ENCODE peak calls at places on chromosome 17, in five cellular contexts. Z, V, W, B and E are unnamed samples.

GRCh38 chr17:38636054-38636453 is 30.3 kb upstream of the SRCIN1 start:
- DNase-seq in V (no peak), B (peak), W (no peak), Z (no peak), E (no peak)

GRCh38 chr17:19534562-19535149 is 1.0 kb downstream of the SLC47A1 start:
- DNase-seq in W (no peak), Z (no peak), B (no peak), V (no peak), E (no peak)

GRCh38 chr17:29677139-29677834 is 54.6 kb upstream of the CORO6 start:
- DNase-seq in V (peak), Z (no peak), B (no peak), W (no peak), E (no peak)

GRCh38 chr17:31053076-31053475 is 41.7 kb upstream of the NF1 start:
- DNase-seq in Z (no peak), V (no peak), W (no peak), B (no peak), E (no peak)

GRCh38 chr17:62720126-62720850 is 87.8 kb downstream of the MARCHF10 start:
- DNase-seq in Z (no peak), W (peak), V (no peak), B (no peak), E (no peak)

GRCh38 chr17:74190154-74190553 is 13.3 kb upstream of the RPL38 start:
- DNase-seq in V (peak), B (no peak), Z (no peak), W (peak), E (no peak)

GRCh38 chr17:65987988-65988387 is 203.9 kb downstream of the CEP112 start:
- DNase-seq in V (peak), Z (no peak), W (peak), B (no peak), E (no peak)

GRCh38 chr17:70239391-70239826 is 70.1 kb downstream of the KCNJ2 start:
- DNase-seq in Z (no peak), W (no peak), B (no peak), V (no peak), E (no peak)

GRCh38 chr17:57519800-57520199 is 225.3 kb downstream of the CCDC182 start:
- DNase-seq in B (no peak), Z (no peak), W (no peak), V (no peak), E (no peak)

GRCh38 chr17:42407289-42407836 is 15.7 kb downstream of the CAVIN1 start:
- DNase-seq in Z (no peak), V (peak), W (peak), B (peak), E (no peak)

GRCh38 chr17:18328643-18329204 is 13.6 kb downstream of the SMCR8 start:
- DNase-seq in V (no peak), Z (no peak), W (no peak), B (no peak), E (no peak)

GRCh38 chr17:79087428-79088143 is 13.0 kb downstream of the ENGASE start:
- DNase-seq in Z (no peak), B (peak), V (peak), W (peak), E (peak)

GRCh38 chr17:35242158-35242804 is 591 bp upstream of the SLFN5 start:
- DNase-seq in W (peak), Z (peak), B (peak), V (peak), E (no peak)

GRCh38 chr17:40290629-40291296 is 3.1 kb downstream of the CDC6 start:
- DNase-seq in W (no peak), B (peak), Z (no peak), V (peak), E (no peak)

GRCh38 chr17:42459256-42459982 is 741 bp downstream of the ATP6V0A1 start:
- DNase-seq in W (peak), V (peak), Z (no peak), B (peak), E (no peak)

GRCh38 chr17:63774141-63774981 is at the start of gene DDX42:
- DNase-seq in Z (peak), B (peak), V (peak), W (peak), E (no peak)

GRCh38 chr17:36578671-36579070 is 13.0 kb upstream of the DHRS11 start:
- DNase-seq in Z (no peak), V (no peak), W (no peak), B (no peak), E (no peak)

GRCh38 chr17:39139137-39139516 is 12.3 kb downstream of the PLXDC1 start:
- DNase-seq in Z (no peak), V (peak), W (no peak), B (no peak), E (no peak)

GRCh38 chr17:80107231-80108021 is 6.0 kb downstream of the GAA start:
- DNase-seq in Z (no peak), W (no peak), V (no peak), B (peak), E (no peak)

GRCh38 chr17:67469208-67469980 is 92.3 kb downstream of the PITPNC1 start:
- DNase-seq in B (no peak), V (no peak), Z (no peak), W (no peak), E (no peak)

GRCh38 chr17:60769327-60769726 is 91.7 kb downstream of the BCAS3 start:
- DNase-seq in V (no peak), Z (no peak), W (no peak), B (no peak), E (no peak)

GRCh38 chr17:17826942-17827785 is 9.6 kb downstream of the SREBF1 start:
- DNase-seq in V (no peak), B (no peak), W (no peak), Z (no peak), E (no peak)

GRCh38 chr17:50099003-50099402 is 3.9 kb downstream of the PDK2 start:
- DNase-seq in W (no peak), V (no peak), B (no peak), Z (no peak), E (no peak)

GRCh38 chr17:34626141-34626681 is 46.8 kb downstream of the TMEM132E start:
- DNase-seq in Z (no peak), V (no peak), B (no peak), W (no peak), E (no peak)

GRCh38 chr17:72381597-72382397 is 261.0 kb downstream of the SOX9 start:
- DNase-seq in Z (no peak), V (no peak), W (peak), B (peak), E (no peak)

GRCh38 chr17:73109603-73110002 is 17.1 kb upstream of the SLC39A11 start:
- DNase-seq in Z (no peak), W (no peak), B (no peak), V (no peak), E (no peak)

GRCh38 chr17:78665952-78666920 is 89.0 kb upstream of the DNAH17 start:
- DNase-seq in W (no peak), B (peak), V (no peak), Z (no peak), E (no peak)

GRCh38 chr17:70987867-70988340 is 818.6 kb downstream of the KCNJ2 start:
- DNase-seq in Z (no peak), B (no peak), W (no peak), V (no peak), E (no peak)

GRCh38 chr17:73742915-73743314 is 98.7 kb upstream of the SDK2 start:
- DNase-seq in Z (no peak), B (no peak), W (no peak), V (no peak), E (no peak)

GRCh38 chr17:65074778-65075250 is 18.3 kb upstream of the GNA13 start:
- DNase-seq in W (no peak), V (no peak), Z (no peak), B (no peak), E (no peak)

GRCh38 chr17:83177611-83178532 is 98.5 kb downstream of the METRNL start:
- DNase-seq in B (peak), Z (no peak), W (no peak), V (no peak), E (no peak)

GRCh38 chr17:35087731-35088646 is 24.5 kb upstream of the RFFL start:
- DNase-seq in Z (no peak), B (peak), W (peak), V (peak), E (peak)

GRCh38 chr17:46167826-46168569 is 25.2 kb downstream of the KANSL1 start:
- DNase-seq in B (no peak), V (peak), Z (no peak), W (no peak), E (no peak)

GRCh38 chr17:2075336-2076056 is 20.6 kb downstream of the HIC1 start:
- DNase-seq in B (no peak), Z (no peak), W (no peak), V (peak), E (no peak)